ENCODE peak calls at places on chromosomes 5 and 9, in seven cellular contexts. P is retinal pigment epithelial cell; Q is stomach; R is GM23248; D is T-helper 9 cell; C is activated CD4-positive, alpha-beta T cell treated with anti-CD3 and anti-CD28 coated beads for 4 hours; M is neural crest cell. W is an unnamed sample.

GRCh38 chr9:111799506-111799905 is 4.8 kb upstream of the SHOC1 start:
- DNase-seq in D (no peak), C (no peak), P (no peak), M (no peak), Q (no peak), R (no peak), W (no peak)

GRCh38 chr5:173310861-173311515 is 17.2 kb downstream of the STC2 start:
- DNase-seq in R (peak; percentile 63), M (no peak), P (no peak), C (no peak), D (no peak), Q (no peak), W (peak; percentile 29)

GRCh38 chr5:177099422-177100093 is 12.8 kb downstream of the FGFR4 start:
- DNase-seq in P (no peak), M (no peak), Q (no peak), R (no peak), C (no peak), D (no peak), W (no peak)

GRCh38 chr5:68759593-68759992 is 334.2 kb upstream of the SLC30A5 start:
- DNase-seq in R (no peak), M (no peak), D (no peak), Q (no peak), P (no peak), C (no peak), W (no peak)

GRCh38 chr5:77852514-77853352 is 76.6 kb upstream of the TBCA start:
- DNase-seq in M (peak; percentile 60), Q (no peak), P (peak; percentile 68), D (no peak), R (peak; percentile 85), C (peak; percentile 11), W (peak; percentile 78)

GRCh38 chr5:76384189-76384588 is 18.9 kb upstream of the IQGAP2 start:
- DNase-seq in C (no peak), D (no peak), P (no peak), M (no peak), Q (peak; percentile 86), R (no peak), W (no peak)

GRCh38 chr5:35003018-35003957 is 44.5 kb downstream of the AGXT2 start:
- DNase-seq in C (peak; percentile 39), M (peak; percentile 78), R (peak; percentile 64), P (no peak), D (peak; percentile 53), Q (peak; percentile 59), W (peak; percentile 46)

GRCh38 chr5:76742586-76742985 is 26.7 kb downstream of the F2R start:
- DNase-seq in M (no peak), Q (no peak), C (no peak), P (no peak), R (peak; percentile 70), D (no peak), W (peak; percentile 78)

GRCh38 chr5:133128066-133128465 is 76.3 kb downstream of the HSPA4 start:
- DNase-seq in P (no peak), M (no peak), R (no peak), C (no peak), Q (no peak), D (no peak), W (no peak)